ENCODE peak calls at places on chromosomes 2 and 18, in eight cellular contexts. K, P, Q, C, L, M, W and R are unnamed samples.
A peak's percentile ranks its signal among the peaks of the same experiment; 100 is the strongest.

GRCh38 chr18:34649072-34649471 is 61.0 kb upstream of the DTNA start:
- DNase-seq in K (no peak), P (no peak), Q (no peak), C (no peak), L (no peak), M (no peak), W (no peak), R (no peak)

GRCh38 chr2:96547203-96547641 is 10.7 kb downstream of the ARID5A start:
- DNase-seq in K (no peak), P (peak; percentile 46), Q (no peak), C (no peak), L (no peak), M (no peak), W (no peak), R (no peak)

GRCh38 chr2:42975358-42975717 is 183.0 kb upstream of the HAAO start:
- DNase-seq in K (no peak), P (no peak), Q (no peak), C (no peak), L (no peak), M (no peak), W (no peak), R (no peak)

GRCh38 chr2:102064679-102065674 is 73.2 kb downstream of the IL1R2 start:
- DNase-seq in K (no peak), P (no peak), Q (no peak), C (no peak), L (peak; percentile 24), M (no peak), W (no peak), R (no peak)

GRCh38 chr2:160458718-160459453 is 34.7 kb downstream of the RBMS1 start:
- DNase-seq in K (no peak), P (no peak), Q (no peak), C (no peak), L (no peak), M (no peak), W (no peak), R (no peak)

GRCh38 chr2:176166260-176166659 is 9.2 kb downstream of the HOXD3 start:
- DNase-seq in K (no peak), P (no peak), Q (no peak), C (no peak), L (no peak), M (no peak), W (no peak), R (no peak)

GRCh38 chr18:60552948-60553347 is 180.4 kb upstream of the MC4R start:
- DNase-seq in K (no peak), P (no peak), Q (no peak), C (no peak), L (no peak), M (no peak), W (no peak), R (no peak)

GRCh38 chr2:235271936-235272335 is 221.9 kb upstream of the AGAP1 start:
- DNase-seq in K (no peak), P (no peak), Q (no peak), C (no peak), L (no peak), M (no peak), W (no peak), R (no peak)

GRCh38 chr2:26412091-26412673 is 10.5 kb downstream of the DRC1 start:
- DNase-seq in K (no peak), P (no peak), Q (no peak), C (no peak), L (no peak), M (no peak), W (no peak), R (no peak)

GRCh38 chr2:26691881-26692813 is at the start of gene KCNK3:
- DNase-seq in K (peak; percentile 51), P (peak; percentile 78), Q (peak; percentile 90), C (no peak), L (no peak), M (peak; percentile 35), W (peak; percentile 28), R (peak; percentile 64)

GRCh38 chr2:201208563-201209252 is 25.8 kb downstream of the CASP10 start:
- DNase-seq in K (no peak), P (no peak), Q (no peak), C (no peak), L (no peak), M (no peak), W (no peak), R (no peak)

GRCh38 chr18:79588636-79589481 is 90.7 kb upstream of the CTDP1 start:
- DNase-seq in K (peak; percentile 69), P (peak; percentile 47), Q (no peak), C (no peak), L (no peak), M (no peak), W (peak; percentile 58), R (peak; percentile 50)

GRCh38 chr2:3288455-3289163 is 89.0 kb downstream of the EIPR1 start:
- DNase-seq in K (peak; percentile 13), P (no peak), Q (no peak), C (no peak), L (no peak), M (no peak), W (no peak), R (no peak)

GRCh38 chr2:54469484-54470053 is 13.4 kb downstream of the SPTBN1 start:
- DNase-seq in K (no peak), P (no peak), Q (no peak), C (no peak), L (no peak), M (no peak), W (no peak), R (no peak)

GRCh38 chr2:238731961-238732360 is 115.9 kb upstream of the TWIST2 start:
- DNase-seq in K (no peak), P (no peak), Q (no peak), C (no peak), L (no peak), M (no peak), W (no peak), R (no peak)

GRCh38 chr18:48639772-48640432 is 101.1 kb downstream of the CTIF start:
- DNase-seq in K (no peak), P (peak; percentile 52), Q (no peak), C (no peak), L (peak; percentile 3), M (no peak), W (no peak), R (no peak)

GRCh38 chr2:60746318-60746717 is 9.8 kb upstream of the PAPOLG start:
- DNase-seq in K (no peak), P (no peak), Q (no peak), C (no peak), L (no peak), M (no peak), W (no peak), R (no peak)

GRCh38 chr2:240024766-240025165 is 376 bp downstream of the NDUFA10 start:
- DNase-seq in K (no peak), P (no peak), Q (no peak), C (no peak), L (peak; percentile 22), M (no peak), W (no peak), R (no peak)

GRCh38 chr2:241803387-241804325 is 5.3 kb upstream of the NEU4 start:
- DNase-seq in K (peak; percentile 20), P (no peak), Q (peak; percentile 59), C (no peak), L (no peak), M (no peak), W (peak; percentile 26), R (no peak)

GRCh38 chr18:80108739-80109675 is at the start of gene ADNP2:
- DNase-seq in K (peak; percentile 78), P (peak; percentile 94), Q (peak; percentile 64), C (peak; percentile 81), L (peak; percentile 94), M (peak; percentile 47), W (peak; percentile 83), R (peak; percentile 59)

GRCh38 chr2:171895781-171896180 is 1.7 kb upstream of the SLC25A12 start:
- DNase-seq in K (no peak), P (no peak), Q (no peak), C (no peak), L (no peak), M (no peak), W (no peak), R (no peak)

GRCh38 chr2:19886261-19886660 is 15.5 kb downstream of the TTC32 start:
- DNase-seq in K (no peak), P (no peak), Q (no peak), C (no peak), L (no peak), M (no peak), W (no peak), R (peak; percentile 4)

GRCh38 chr2:119231975-119232665 is 8.5 kb downstream of the STEAP3 start:
- DNase-seq in K (no peak), P (no peak), Q (no peak), C (no peak), L (no peak), M (no peak), W (no peak), R (no peak)

GRCh38 chr2:165698621-165698946 is 95.5 kb downstream of the GALNT3 start:
- DNase-seq in K (peak; percentile 16), P (peak; percentile 37), Q (no peak), C (no peak), L (peak; percentile 59), M (peak; percentile 53), W (peak; percentile 36), R (peak; percentile 19)

GRCh38 chr2:144596074-144596871 is 76.4 kb upstream of the ZEB2 start:
- DNase-seq in K (no peak), P (no peak), Q (peak; percentile 11), C (no peak), L (peak; percentile 31), M (peak; percentile 2), W (no peak), R (peak; percentile 9)

GRCh38 chr2:160238392-160238791 is 38.3 kb upstream of the ITGB6 start:
- DNase-seq in K (no peak), P (no peak), Q (no peak), C (no peak), L (no peak), M (no peak), W (no peak), R (peak; percentile 26)

GRCh38 chr2:63926800-63927199 is 85.1 kb downstream of the UGP2 start:
- DNase-seq in K (no peak), P (no peak), Q (no peak), C (no peak), L (no peak), M (no peak), W (no peak), R (no peak)

GRCh38 chr2:23482607-23483006 is 97.6 kb downstream of the KLHL29 start:
- DNase-seq in K (no peak), P (no peak), Q (no peak), C (no peak), L (no peak), M (no peak), W (no peak), R (no peak)

GRCh38 chr18:23071285-23071684 is 64.0 kb upstream of the CABLES1 start:
- DNase-seq in K (no peak), P (no peak), Q (no peak), C (peak; percentile 70), L (no peak), M (no peak), W (peak; percentile 44), R (peak; percentile 24)

GRCh38 chr2:207239754-207240494 is 74.2 kb upstream of the KLF7 start:
- DNase-seq in K (no peak), P (no peak), Q (peak; percentile 15), C (no peak), L (no peak), M (peak; percentile 82), W (no peak), R (peak; percentile 29)

GRCh38 chr2:229340086-229340760 is 69.1 kb upstream of the PID1 start:
- DNase-seq in K (no peak), P (no peak), Q (no peak), C (no peak), L (no peak), M (no peak), W (no peak), R (no peak)